ENCODE peak calls at places on chromosomes 13 and 19, in four cellular contexts. One of them, this sample, is unnamed.

GRCh38 chr13:99403458-99403971 is 96.3 kb upstream of the GPR183 start:
- DNase-seq in activated T-helper 1 cell treated with anti-CD3 and anti-CD28 coated beads, Interleukin-12 subunit alpha, Interleukin-12 subunit beta, Interleukin-2, Interleukin-4 antibody, amounts not matched to agents 30 ng/mL and 10 ng/mL and 1 ng/mL, durations not matched to agents 14 hours and 24 hours and 36 hours: no peak
- DNase-seq in activated B cell treated with CpG ODN at 0.5 μM for 24 hours: no peak
- DNase-seq in astrocyte of the spinal cord: no peak
- DNase-seq in this sample: no peak

GRCh38 chr19:4139614-4140236 is 13.7 kb upstream of the CREB3L3 start:
- DNase-seq in activated B cell treated with CpG ODN at 0.5 μM for 24 hours: peak
- DNase-seq in astrocyte of the spinal cord: peak
- DNase-seq in activated T-helper 1 cell treated with anti-CD3 and anti-CD28 coated beads, Interleukin-12 subunit alpha, Interleukin-12 subunit beta, Interleukin-2, Interleukin-4 antibody, amounts not matched to agents 30 ng/mL and 10 ng/mL and 1 ng/mL, durations not matched to agents 14 hours and 24 hours and 36 hours: peak
- DNase-seq in this sample: peak

GRCh38 chr13:103941506-103942148 is 875.4 kb upstream of the SLC10A2 start:
- DNase-seq in activated T-helper 1 cell treated with anti-CD3 and anti-CD28 coated beads, Interleukin-12 subunit alpha, Interleukin-12 subunit beta, Interleukin-2, Interleukin-4 antibody, amounts not matched to agents 30 ng/mL and 10 ng/mL and 1 ng/mL, durations not matched to agents 14 hours and 24 hours and 36 hours: no peak
- DNase-seq in activated B cell treated with CpG ODN at 0.5 μM for 24 hours: no peak
- DNase-seq in astrocyte of the spinal cord: no peak
- DNase-seq in this sample: no peak

GRCh38 chr19:15575406-15575805 is 39.6 kb upstream of the CYP4F8 start:
- DNase-seq in astrocyte of the spinal cord: no peak
- DNase-seq in activated T-helper 1 cell treated with anti-CD3 and anti-CD28 coated beads, Interleukin-12 subunit alpha, Interleukin-12 subunit beta, Interleukin-2, Interleukin-4 antibody, amounts not matched to agents 30 ng/mL and 10 ng/mL and 1 ng/mL, durations not matched to agents 14 hours and 24 hours and 36 hours: no peak
- DNase-seq in activated B cell treated with CpG ODN at 0.5 μM for 24 hours: no peak
- DNase-seq in this sample: no peak

GRCh38 chr13:108086678-108087077 is 128.7 kb downstream of the LIG4 start:
- DNase-seq in activated B cell treated with CpG ODN at 0.5 μM for 24 hours: no peak
- DNase-seq in activated T-helper 1 cell treated with anti-CD3 and anti-CD28 coated beads, Interleukin-12 subunit alpha, Interleukin-12 subunit beta, Interleukin-2, Interleukin-4 antibody, amounts not matched to agents 30 ng/mL and 10 ng/mL and 1 ng/mL, durations not matched to agents 14 hours and 24 hours and 36 hours: no peak
- DNase-seq in astrocyte of the spinal cord: peak
- DNase-seq in this sample: no peak

GRCh38 chr13:109862627-109863026 is 76.2 kb upstream of the IRS2 start:
- DNase-seq in activated T-helper 1 cell treated with anti-CD3 and anti-CD28 coated beads, Interleukin-12 subunit alpha, Interleukin-12 subunit beta, Interleukin-2, Interleukin-4 antibody, amounts not matched to agents 30 ng/mL and 10 ng/mL and 1 ng/mL, durations not matched to agents 14 hours and 24 hours and 36 hours: no peak
- DNase-seq in astrocyte of the spinal cord: peak
- DNase-seq in activated B cell treated with CpG ODN at 0.5 μM for 24 hours: no peak
- DNase-seq in this sample: no peak

GRCh38 chr13:100454876-100455275 is 133.7 kb downstream of the GGACT start:
- DNase-seq in astrocyte of the spinal cord: peak
- DNase-seq in activated B cell treated with CpG ODN at 0.5 μM for 24 hours: no peak
- DNase-seq in activated T-helper 1 cell treated with anti-CD3 and anti-CD28 coated beads, Interleukin-12 subunit alpha, Interleukin-12 subunit beta, Interleukin-2, Interleukin-4 antibody, amounts not matched to agents 30 ng/mL and 10 ng/mL and 1 ng/mL, durations not matched to agents 14 hours and 24 hours and 36 hours: no peak
- DNase-seq in this sample: no peak

GRCh38 chr19:4051175-4052101 is 15.3 kb downstream of the ZBTB7A start:
- DNase-seq in activated T-helper 1 cell treated with anti-CD3 and anti-CD28 coated beads, Interleukin-12 subunit alpha, Interleukin-12 subunit beta, Interleukin-2, Interleukin-4 antibody, amounts not matched to agents 30 ng/mL and 10 ng/mL and 1 ng/mL, durations not matched to agents 14 hours and 24 hours and 36 hours: no peak
- DNase-seq in activated B cell treated with CpG ODN at 0.5 μM for 24 hours: no peak
- DNase-seq in astrocyte of the spinal cord: no peak
- DNase-seq in this sample: no peak

GRCh38 chr13:107743983-107744382 is 471.4 kb downstream of the LIG4 start:
- DNase-seq in activated B cell treated with CpG ODN at 0.5 μM for 24 hours: no peak
- DNase-seq in astrocyte of the spinal cord: peak
- DNase-seq in activated T-helper 1 cell treated with anti-CD3 and anti-CD28 coated beads, Interleukin-12 subunit alpha, Interleukin-12 subunit beta, Interleukin-2, Interleukin-4 antibody, amounts not matched to agents 30 ng/mL and 10 ng/mL and 1 ng/mL, durations not matched to agents 14 hours and 24 hours and 36 hours: no peak
- DNase-seq in this sample: no peak

GRCh38 chr13:111474136-111475002 is 153.9 kb downstream of the TEX29 start:
- DNase-seq in activated T-helper 1 cell treated with anti-CD3 and anti-CD28 coated beads, Interleukin-12 subunit alpha, Interleukin-12 subunit beta, Interleukin-2, Interleukin-4 antibody, amounts not matched to agents 30 ng/mL and 10 ng/mL and 1 ng/mL, durations not matched to agents 14 hours and 24 hours and 36 hours: no peak
- DNase-seq in astrocyte of the spinal cord: peak
- DNase-seq in activated B cell treated with CpG ODN at 0.5 μM for 24 hours: no peak
- DNase-seq in this sample: no peak

GRCh38 chr13:26423634-26424033 is 133.8 kb upstream of the WASF3 start:
- DNase-seq in activated B cell treated with CpG ODN at 0.5 μM for 24 hours: no peak
- DNase-seq in activated T-helper 1 cell treated with anti-CD3 and anti-CD28 coated beads, Interleukin-12 subunit alpha, Interleukin-12 subunit beta, Interleukin-2, Interleukin-4 antibody, amounts not matched to agents 30 ng/mL and 10 ng/mL and 1 ng/mL, durations not matched to agents 14 hours and 24 hours and 36 hours: no peak
- DNase-seq in astrocyte of the spinal cord: no peak
- DNase-seq in this sample: no peak

GRCh38 chr13:20231839-20232555 is at the start of gene GJB6:
- DNase-seq in activated B cell treated with CpG ODN at 0.5 μM for 24 hours: no peak
- DNase-seq in astrocyte of the spinal cord: no peak
- DNase-seq in activated T-helper 1 cell treated with anti-CD3 and anti-CD28 coated beads, Interleukin-12 subunit alpha, Interleukin-12 subunit beta, Interleukin-2, Interleukin-4 antibody, amounts not matched to agents 30 ng/mL and 10 ng/mL and 1 ng/mL, durations not matched to agents 14 hours and 24 hours and 36 hours: no peak
- DNase-seq in this sample: peak

GRCh38 chr13:40434516-40435397 is 231.7 kb downstream of the FOXO1 start:
- DNase-seq in activated T-helper 1 cell treated with anti-CD3 and anti-CD28 coated beads, Interleukin-12 subunit alpha, Interleukin-12 subunit beta, Interleukin-2, Interleukin-4 antibody, amounts not matched to agents 30 ng/mL and 10 ng/mL and 1 ng/mL, durations not matched to agents 14 hours and 24 hours and 36 hours: no peak
- DNase-seq in astrocyte of the spinal cord: no peak
- DNase-seq in activated B cell treated with CpG ODN at 0.5 μM for 24 hours: no peak
- DNase-seq in this sample: no peak

GRCh38 chr13:77907653-77908341 is 10.8 kb downstream of the EDNRB start:
- DNase-seq in activated B cell treated with CpG ODN at 0.5 μM for 24 hours: no peak
- DNase-seq in astrocyte of the spinal cord: no peak
- DNase-seq in activated T-helper 1 cell treated with anti-CD3 and anti-CD28 coated beads, Interleukin-12 subunit alpha, Interleukin-12 subunit beta, Interleukin-2, Interleukin-4 antibody, amounts not matched to agents 30 ng/mL and 10 ng/mL and 1 ng/mL, durations not matched to agents 14 hours and 24 hours and 36 hours: no peak
- DNase-seq in this sample: peak

GRCh38 chr13:50196118-50196517 is 180.9 kb downstream of the KCNRG start:
- DNase-seq in activated T-helper 1 cell treated with anti-CD3 and anti-CD28 coated beads, Interleukin-12 subunit alpha, Interleukin-12 subunit beta, Interleukin-2, Interleukin-4 antibody, amounts not matched to agents 30 ng/mL and 10 ng/mL and 1 ng/mL, durations not matched to agents 14 hours and 24 hours and 36 hours: no peak
- DNase-seq in astrocyte of the spinal cord: no peak
- DNase-seq in activated B cell treated with CpG ODN at 0.5 μM for 24 hours: no peak
- DNase-seq in this sample: no peak

GRCh38 chr13:88958821-88959220 is 1287.7 kb downstream of the SLITRK5 start:
- DNase-seq in activated B cell treated with CpG ODN at 0.5 μM for 24 hours: no peak
- DNase-seq in activated T-helper 1 cell treated with anti-CD3 and anti-CD28 coated beads, Interleukin-12 subunit alpha, Interleukin-12 subunit beta, Interleukin-2, Interleukin-4 antibody, amounts not matched to agents 30 ng/mL and 10 ng/mL and 1 ng/mL, durations not matched to agents 14 hours and 24 hours and 36 hours: no peak
- DNase-seq in astrocyte of the spinal cord: peak
- DNase-seq in this sample: peak

GRCh38 chr19:39401549-39402416 is 4.9 kb upstream of the ZFP36 start:
- DNase-seq in activated T-helper 1 cell treated with anti-CD3 and anti-CD28 coated beads, Interleukin-12 subunit alpha, Interleukin-12 subunit beta, Interleukin-2, Interleukin-4 antibody, amounts not matched to agents 30 ng/mL and 10 ng/mL and 1 ng/mL, durations not matched to agents 14 hours and 24 hours and 36 hours: peak
- DNase-seq in astrocyte of the spinal cord: peak
- DNase-seq in activated B cell treated with CpG ODN at 0.5 μM for 24 hours: peak
- DNase-seq in this sample: peak

GRCh38 chr13:95659500-95659899 is 15.0 kb upstream of the DZIP1 start:
- DNase-seq in activated T-helper 1 cell treated with anti-CD3 and anti-CD28 coated beads, Interleukin-12 subunit alpha, Interleukin-12 subunit beta, Interleukin-2, Interleukin-4 antibody, amounts not matched to agents 30 ng/mL and 10 ng/mL and 1 ng/mL, durations not matched to agents 14 hours and 24 hours and 36 hours: no peak
- DNase-seq in activated B cell treated with CpG ODN at 0.5 μM for 24 hours: no peak
- DNase-seq in astrocyte of the spinal cord: no peak
- DNase-seq in this sample: no peak

GRCh38 chr19:6616011-6616410 is 25.1 kb upstream of the CD70 start:
- DNase-seq in activated T-helper 1 cell treated with anti-CD3 and anti-CD28 coated beads, Interleukin-12 subunit alpha, Interleukin-12 subunit beta, Interleukin-2, Interleukin-4 antibody, amounts not matched to agents 30 ng/mL and 10 ng/mL and 1 ng/mL, durations not matched to agents 14 hours and 24 hours and 36 hours: no peak
- DNase-seq in astrocyte of the spinal cord: peak
- DNase-seq in activated B cell treated with CpG ODN at 0.5 μM for 24 hours: no peak
- DNase-seq in this sample: no peak